ENCODE peak calls at places on chromosomes 16 and 17, in nine cellular contexts. One of them, this sample, is unnamed. For H3K9me2, the result is how much of the 10 kb centered on the place peaks cover.

GRCh38 chr17:2044263-2044894 is 2.6 kb downstream of the OVCA2 start:
- DNase-seq in MM.1S: no peak
- DNase-seq in HCT116: no peak
- DNase-seq in SK-N-SH: no peak
- DNase-seq in GM23248: no peak
- DNase-seq in PC-3: no peak
- DNase-seq in hepatocyte: no peak
- DNase-seq in GM23338: no peak
- DNase-seq in OCI-LY7: no peak
- DNase-seq in this sample: no peak

GRCh38 chr16:112153-112840 is 26.2 kb downstream of the NPRL3 start:
- DNase-seq in GM23248: no peak
- DNase-seq in HCT116: no peak
- DNase-seq in GM23338: no peak
- DNase-seq in SK-N-SH: no peak
- DNase-seq in MM.1S: no peak
- DNase-seq in PC-3: no peak
- DNase-seq in hepatocyte: no peak
- DNase-seq in OCI-LY7: no peak
- DNase-seq in this sample: no peak

GRCh38 chr17:37717627-37718382 is 27.1 kb downstream of the HNF1B start:
- DNase-seq in PC-3: no peak
- DNase-seq in HCT116: no peak
- DNase-seq in GM23248: peak
- DNase-seq in OCI-LY7: no peak
- DNase-seq in MM.1S: peak
- DNase-seq in SK-N-SH: no peak
- DNase-seq in hepatocyte: no peak
- DNase-seq in GM23338: no peak
- DNase-seq in this sample: no peak

GRCh38 chr17:80633197-80633596 is 88.6 kb downstream of the RPTOR start:
- DNase-seq in PC-3: no peak
- DNase-seq in OCI-LY7: no peak
- DNase-seq in GM23338: no peak
- DNase-seq in hepatocyte: no peak
- DNase-seq in SK-N-SH: no peak
- DNase-seq in GM23248: no peak
- DNase-seq in MM.1S: no peak
- DNase-seq in HCT116: no peak
- DNase-seq in this sample: no peak

GRCh38 chr17:4582101-4582501 is 2.2 kb upstream of the SMTNL2 start:
- DNase-seq in PC-3: no peak
- DNase-seq in MM.1S: no peak
- DNase-seq in GM23248: no peak
- DNase-seq in GM23338: no peak
- DNase-seq in OCI-LY7: no peak
- DNase-seq in SK-N-SH: no peak
- DNase-seq in HCT116: no peak
- DNase-seq in hepatocyte: no peak
- DNase-seq in this sample: no peak

GRCh38 chr16:46801428-46802049 is 29.4 kb downstream of the C16orf87 start:
- DNase-seq in MM.1S: no peak
- DNase-seq in GM23338: peak
- DNase-seq in HCT116: no peak
- DNase-seq in hepatocyte: peak
- DNase-seq in GM23248: peak
- DNase-seq in PC-3: peak
- DNase-seq in OCI-LY7: no peak
- DNase-seq in SK-N-SH: peak
- DNase-seq in this sample: no peak

GRCh38 chr16:20910781-20911321 is 10.3 kb downstream of the LYRM1 start:
- DNase-seq in GM23248: peak
- DNase-seq in GM23338: no peak
- DNase-seq in SK-N-SH: no peak
- DNase-seq in OCI-LY7: no peak
- DNase-seq in hepatocyte: peak
- DNase-seq in HCT116: peak
- DNase-seq in PC-3: peak
- DNase-seq in MM.1S: no peak
- DNase-seq in this sample: no peak

GRCh38 chr16:57041182-57042156 is 50.9 kb upstream of the CPNE2 start:
- DNase-seq in hepatocyte: no peak
- DNase-seq in HCT116: no peak
- DNase-seq in PC-3: no peak
- DNase-seq in SK-N-SH: no peak
- DNase-seq in MM.1S: peak
- DNase-seq in GM23338: no peak
- DNase-seq in OCI-LY7: peak
- DNase-seq in GM23248: no peak
- DNase-seq in this sample: peak

GRCh38 chr16:85735225-85735722 is 15.6 kb downstream of the C16orf74 start:
- DNase-seq in SK-N-SH: no peak
- DNase-seq in PC-3: no peak
- DNase-seq in HCT116: no peak
- DNase-seq in GM23248: no peak
- DNase-seq in GM23338: no peak
- DNase-seq in MM.1S: no peak
- DNase-seq in OCI-LY7: peak
- DNase-seq in hepatocyte: no peak
- DNase-seq in this sample: no peak

GRCh38 chr16:85555549-85556455 is 57.3 kb upstream of the GSE1 start:
- DNase-seq in OCI-LY7: peak
- DNase-seq in SK-N-SH: peak
- DNase-seq in MM.1S: peak
- DNase-seq in HCT116: no peak
- DNase-seq in GM23338: peak
- DNase-seq in GM23248: peak
- DNase-seq in hepatocyte: peak
- DNase-seq in PC-3: no peak
- DNase-seq in this sample: peak

GRCh38 chr17:76554131-76554530 is 14.3 kb downstream of the PRCD start:
- DNase-seq in GM23248: no peak
- DNase-seq in HCT116: no peak
- DNase-seq in hepatocyte: no peak
- DNase-seq in OCI-LY7: no peak
- DNase-seq in MM.1S: no peak
- DNase-seq in GM23338: no peak
- DNase-seq in SK-N-SH: no peak
- DNase-seq in PC-3: no peak
- DNase-seq in this sample: no peak

GRCh38 chr16:75471723-75472634 is 7.5 kb upstream of the TMEM170A start:
- DNase-seq in MM.1S: peak
- DNase-seq in GM23338: peak
- DNase-seq in hepatocyte: peak
- DNase-seq in SK-N-SH: peak
- DNase-seq in PC-3: peak
- DNase-seq in OCI-LY7: peak
- DNase-seq in GM23248: peak
- DNase-seq in HCT116: no peak
- DNase-seq in this sample: peak

GRCh38 chr17:32111141-32111771 is 31.0 kb upstream of the RHOT1 start:
- DNase-seq in GM23338: peak
- DNase-seq in PC-3: peak
- DNase-seq in SK-N-SH: peak
- DNase-seq in OCI-LY7: peak
- DNase-seq in GM23248: peak
- DNase-seq in hepatocyte: peak
- DNase-seq in HCT116: no peak
- DNase-seq in MM.1S: no peak
- DNase-seq in this sample: peak

GRCh38 chr17:74778960-74779359 is 2.8 kb upstream of the NAT9 start:
- DNase-seq in SK-N-SH: no peak
- DNase-seq in MM.1S: no peak
- DNase-seq in PC-3: no peak
- DNase-seq in OCI-LY7: no peak
- DNase-seq in hepatocyte: no peak
- DNase-seq in GM23248: peak
- DNase-seq in GM23338: no peak
- DNase-seq in HCT116: no peak
- DNase-seq in this sample: no peak

GRCh38 chr17:17795296-17795695 is 41.5 kb downstream of the SREBF1 start:
- DNase-seq in HCT116: no peak
- DNase-seq in GM23248: no peak
- DNase-seq in OCI-LY7: no peak
- DNase-seq in GM23338: no peak
- DNase-seq in SK-N-SH: no peak
- DNase-seq in MM.1S: no peak
- DNase-seq in PC-3: no peak
- DNase-seq in hepatocyte: no peak
- DNase-seq in this sample: no peak
- H3K9me2 ChIP-seq in HCT116: under half
- H3K9me2 ChIP-seq in GM23248: under half
- H3K9me2 ChIP-seq in OCI-LY7: under half
- H3K9me2 ChIP-seq in GM23338: under half
- H3K9me2 ChIP-seq in SK-N-SH: under half
- H3K9me2 ChIP-seq in MM.1S: under half
- H3K9me2 ChIP-seq in PC-3: under half
- H3K9me2 ChIP-seq in hepatocyte: under half
- H3K9me2 ChIP-seq in this sample: under half

DNA sequence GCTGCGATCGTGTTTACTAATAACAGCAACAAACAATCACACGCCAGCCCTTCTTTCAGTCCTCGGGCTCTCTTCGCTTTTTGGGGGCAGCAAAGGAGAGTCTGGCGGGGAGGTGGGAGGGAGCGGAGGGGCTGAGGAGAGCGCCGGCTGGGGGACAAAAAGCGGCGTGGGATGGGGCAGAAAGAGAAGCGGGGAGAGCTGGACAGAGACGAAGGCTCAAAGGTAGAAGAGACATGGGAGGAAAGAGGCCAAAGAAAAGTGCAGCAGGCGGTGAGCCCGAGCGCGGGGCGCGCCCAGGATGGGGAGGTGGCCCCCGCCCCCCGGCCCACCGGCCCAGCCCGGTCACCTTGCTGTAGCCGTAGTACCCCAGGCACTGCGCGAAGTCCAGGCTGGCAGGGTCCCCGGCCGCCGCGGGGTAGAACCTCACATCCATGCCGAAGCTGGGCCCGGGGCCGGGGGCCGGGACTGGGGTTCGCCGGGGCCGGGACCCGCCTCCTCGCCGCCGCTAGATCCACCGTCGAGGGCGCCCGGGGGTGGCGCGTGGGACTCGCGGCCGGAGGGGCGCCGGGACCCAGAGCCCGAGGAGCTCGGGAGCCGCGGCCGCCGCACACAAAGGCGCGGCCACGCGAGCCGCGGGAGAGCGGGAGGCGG is 527 bp downstream of the TOX3 start:
- DNase-seq in MM.1S: no peak
- DNase-seq in SK-N-SH: peak
- DNase-seq in hepatocyte: peak
- DNase-seq in PC-3: no peak
- DNase-seq in HCT116: no peak
- DNase-seq in GM23338: peak
- DNase-seq in GM23248: peak
- DNase-seq in OCI-LY7: no peak
- DNase-seq in this sample: no peak
- H3K9me2 ChIP-seq in MM.1S: under half
- H3K9me2 ChIP-seq in SK-N-SH: under half
- H3K9me2 ChIP-seq in hepatocyte: under half
- H3K9me2 ChIP-seq in PC-3: under half
- H3K9me2 ChIP-seq in HCT116: under half
- H3K9me2 ChIP-seq in GM23338: under half
- H3K9me2 ChIP-seq in GM23248: under half
- H3K9me2 ChIP-seq in OCI-LY7: under half
- H3K9me2 ChIP-seq in this sample: under half

GRCh38 chr17:58309918-58310259 is 18.7 kb downstream of the TSPOAP1 start:
- DNase-seq in hepatocyte: no peak
- DNase-seq in GM23338: no peak
- DNase-seq in OCI-LY7: no peak
- DNase-seq in HCT116: no peak
- DNase-seq in GM23248: no peak
- DNase-seq in SK-N-SH: peak
- DNase-seq in PC-3: no peak
- DNase-seq in MM.1S: no peak
- DNase-seq in this sample: no peak
- H3K9me2 ChIP-seq in hepatocyte: under half
- H3K9me2 ChIP-seq in GM23338: under half
- H3K9me2 ChIP-seq in OCI-LY7: under half
- H3K9me2 ChIP-seq in HCT116: under half
- H3K9me2 ChIP-seq in GM23248: under half
- H3K9me2 ChIP-seq in SK-N-SH: under half
- H3K9me2 ChIP-seq in PC-3: under half
- H3K9me2 ChIP-seq in MM.1S: under half
- H3K9me2 ChIP-seq in this sample: under half

GRCh38 chr16:17159616-17160015 is 311.1 kb downstream of the XYLT1 start:
- DNase-seq in GM23338: peak
- DNase-seq in OCI-LY7: no peak
- DNase-seq in MM.1S: no peak
- DNase-seq in GM23248: no peak
- DNase-seq in SK-N-SH: no peak
- DNase-seq in hepatocyte: no peak
- DNase-seq in HCT116: no peak
- DNase-seq in PC-3: no peak
- DNase-seq in this sample: no peak
- H3K9me2 ChIP-seq in GM23338: under half
- H3K9me2 ChIP-seq in OCI-LY7: under half
- H3K9me2 ChIP-seq in MM.1S: under half
- H3K9me2 ChIP-seq in GM23248: under half
- H3K9me2 ChIP-seq in SK-N-SH: under half
- H3K9me2 ChIP-seq in hepatocyte: under half
- H3K9me2 ChIP-seq in HCT116: under half
- H3K9me2 ChIP-seq in PC-3: under half
- H3K9me2 ChIP-seq in this sample: under half

DNA sequence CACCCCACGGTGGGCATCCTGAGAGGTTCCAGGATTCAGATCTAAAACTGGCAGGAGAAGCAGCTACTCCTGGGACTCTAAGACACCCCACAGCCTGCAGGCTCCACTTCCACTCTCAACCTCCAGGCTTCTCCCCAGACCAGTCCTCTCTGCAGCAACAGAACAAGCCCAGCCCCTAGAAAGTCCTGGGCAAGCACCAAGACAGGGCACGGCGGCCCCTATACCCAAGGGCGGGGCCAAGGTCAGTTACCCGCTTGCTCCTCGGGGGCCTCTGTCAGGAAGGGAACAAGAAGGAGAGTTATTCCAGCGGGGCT is 62.8 kb downstream of the MYO18A start:
- DNase-seq in GM23338: no peak
- DNase-seq in MM.1S: no peak
- DNase-seq in HCT116: no peak
- DNase-seq in GM23248: no peak
- DNase-seq in SK-N-SH: no peak
- DNase-seq in PC-3: no peak
- DNase-seq in OCI-LY7: no peak
- DNase-seq in hepatocyte: no peak
- DNase-seq in this sample: no peak
- H3K9me2 ChIP-seq in GM23338: under half
- H3K9me2 ChIP-seq in MM.1S: under half
- H3K9me2 ChIP-seq in HCT116: under half
- H3K9me2 ChIP-seq in GM23248: under half
- H3K9me2 ChIP-seq in SK-N-SH: under half
- H3K9me2 ChIP-seq in PC-3: under half
- H3K9me2 ChIP-seq in OCI-LY7: under half
- H3K9me2 ChIP-seq in hepatocyte: under half
- H3K9me2 ChIP-seq in this sample: under half